ENCODE peak calls at places on chromosomes 7 and 10, in five cellular contexts. Z, W, H, S and Q are unnamed samples.

GRCh38 chr10:29791773-29792172 is 157.0 kb upstream of the SVIL start:
- DNase-seq in Z (no peak), W (no peak), H (no peak), S (no peak), Q (no peak)

GRCh38 chr7:16015981-16016380 is 329.5 kb upstream of the MEOX2 start:
- DNase-seq in Z (no peak), W (no peak), H (no peak), S (no peak), Q (no peak)

GRCh38 chr7:112346381-112347060 is 103.7 kb upstream of the IFRD1 start:
- DNase-seq in Z (no peak), W (no peak), H (no peak), S (no peak), Q (no peak)

GRCh38 chr10:3716093-3716492 is 68.9 kb downstream of the KLF6 start:
- DNase-seq in Z (no peak), W (no peak), H (no peak), S (no peak), Q (no peak)

GRCh38 chr10:24643679-24644209 is 79.9 kb downstream of the ARHGAP21 start:
- DNase-seq in Z (no peak), W (no peak), H (no peak), S (no peak), Q (no peak)

GRCh38 chr10:14126697-14127440 is 203.9 kb downstream of the FRMD4A start:
- DNase-seq in Z (no peak), W (peak; percentile 78), H (peak; percentile 5), S (peak; percentile 13), Q (peak; percentile 54)

GRCh38 chr10:1609596-1609995 is 127.7 kb downstream of the ADARB2 start:
- DNase-seq in Z (no peak), W (no peak), H (no peak), S (no peak), Q (no peak)

GRCh38 chr7:155021699-155022145 is 18.8 kb upstream of the PAXIP1 start:
- DNase-seq in Z (no peak), W (no peak), H (no peak), S (no peak), Q (no peak)

GRCh38 chr10:122962405-122962804 is 8.4 kb upstream of the C10orf88 start:
- DNase-seq in Z (no peak), W (no peak), H (no peak), S (no peak), Q (no peak)

GRCh38 chr7:45662540-45663166 is 88.5 kb downstream of the ADCY1 start:
- DNase-seq in Z (no peak), W (no peak), H (no peak), S (no peak), Q (no peak)

GRCh38 chr10:79113827-79114226 is 45.1 kb downstream of the ZMIZ1 start:
- DNase-seq in Z (no peak), W (no peak), H (no peak), S (no peak), Q (no peak)

GRCh38 chr10:8404721-8405120 is 350.2 kb downstream of the GATA3 start:
- DNase-seq in Z (peak; percentile 31), W (no peak), H (peak; percentile 24), S (peak; percentile 32), Q (no peak)

GRCh38 chr7:18262054-18262453 is 233.5 kb upstream of the HDAC9 start:
- DNase-seq in Z (no peak), W (no peak), H (no peak), S (no peak), Q (peak; percentile 27)

GRCh38 chr7:158366916-158367633 is 220.5 kb downstream of the PTPRN2 start:
- DNase-seq in Z (no peak), W (no peak), H (no peak), S (no peak), Q (no peak)

GRCh38 chr7:149719050-149719899 is 54.1 kb downstream of the ZNF467 start:
- DNase-seq in Z (peak; percentile 8), W (no peak), H (no peak), S (peak; percentile 71), Q (peak; percentile 59)

GRCh38 chr10:132942740-132943554 is 577 bp upstream of the CFAP46 start:
- DNase-seq in Z (no peak), W (no peak), H (no peak), S (no peak), Q (peak; percentile 16)

GRCh38 chr10:72598769-72599701 is 26.8 kb downstream of the MICU1 start:
- DNase-seq in Z (no peak), W (no peak), H (no peak), S (no peak), Q (no peak)

GRCh38 chr10:118953598-118953997 is 75.9 kb upstream of the NANOS1 start:
- DNase-seq in Z (no peak), W (no peak), H (no peak), S (no peak), Q (no peak)

GRCh38 chr7:18829518-18830252 is 287.8 kb downstream of the TWIST1 start:
- DNase-seq in Z (no peak), W (no peak), H (no peak), S (peak; percentile 50), Q (peak; percentile 36)

GRCh38 chr10:25018703-25019102 is 2.3 kb downstream of the THNSL1 start:
- DNase-seq in Z (no peak), W (no peak), H (no peak), S (no peak), Q (no peak)

GRCh38 chr10:10869592-10869991 is 148.1 kb upstream of the CELF2 start:
- DNase-seq in Z (no peak), W (peak; percentile 32), H (peak; percentile 11), S (peak; percentile 44), Q (no peak)

GRCh38 chr7:99109108-99110051 is 34.5 kb downstream of the SMURF1 start:
- DNase-seq in Z (peak; percentile 12), W (no peak), H (peak; percentile 70), S (no peak), Q (peak; percentile 28)

GRCh38 chr10:125708971-125709503 is 10.5 kb upstream of the EDRF1 start:
- DNase-seq in Z (no peak), W (no peak), H (no peak), S (no peak), Q (no peak)

GRCh38 chr10:44569193-44570091 is 184.5 kb upstream of the CXCL12 start:
- DNase-seq in Z (no peak), W (no peak), H (no peak), S (peak; percentile 87), Q (peak; percentile 25)

GRCh38 chr10:29757551-29758297 is 123.0 kb upstream of the SVIL start:
- DNase-seq in Z (no peak), W (peak; percentile 84), H (peak; percentile 75), S (peak; percentile 56), Q (peak; percentile 76)

GRCh38 chr10:19416164-19416563 is 367.6 kb downstream of the MALRD1 start:
- DNase-seq in Z (no peak), W (no peak), H (no peak), S (no peak), Q (no peak)